ENCODE peak calls at places on chromosomes 13 and 19, in five cellular contexts. One of them, this sample, is unnamed.

GRCh38 chr13:105817011-105817410 is 718.5 kb downstream of the EFNB2 start:
- DNase-seq in stomach: no peak
- DNase-seq in transverse colon: no peak
- DNase-seq in H1: peak; percentile 61
- DNase-seq in suprapubic skin: no peak
- DNase-seq in this sample: no peak

GRCh38 chr19:9075064-9075964 is 11.5 kb upstream of the OR1M1 start:
- DNase-seq in transverse colon: peak; percentile 50
- DNase-seq in stomach: peak; percentile 58
- DNase-seq in H1: peak; percentile 71
- DNase-seq in suprapubic skin: no peak
- DNase-seq in this sample: peak; percentile 30

GRCh38 chr19:8512115-8512967 is 1.6 kb downstream of the ZNF414 start:
- DNase-seq in suprapubic skin: no peak
- DNase-seq in transverse colon: peak; percentile 43
- DNase-seq in stomach: no peak
- DNase-seq in H1: peak; percentile 58
- DNase-seq in this sample: no peak

GRCh38 chr13:39110518-39111097 is 72.4 kb downstream of the NHLRC3 start:
- DNase-seq in suprapubic skin: no peak
- DNase-seq in transverse colon: no peak
- DNase-seq in H1: no peak
- DNase-seq in stomach: no peak
- DNase-seq in this sample: no peak

GRCh38 chr19:47781590-47782318 is 3.3 kb downstream of the SELENOW start:
- DNase-seq in H1: no peak
- DNase-seq in suprapubic skin: no peak
- DNase-seq in stomach: peak; percentile 35
- DNase-seq in transverse colon: no peak
- DNase-seq in this sample: no peak

GRCh38 chr13:21079761-21080730 is 18.7 kb upstream of the LATS2 start:
- DNase-seq in transverse colon: no peak
- DNase-seq in H1: no peak
- DNase-seq in stomach: no peak
- DNase-seq in suprapubic skin: peak; percentile 77
- DNase-seq in this sample: no peak

GRCh38 chr19:45641274-45642105 is 2.3 kb upstream of the EML2 start:
- DNase-seq in suprapubic skin: peak; percentile 94
- DNase-seq in stomach: peak; percentile 95
- DNase-seq in H1: peak; percentile 92
- DNase-seq in transverse colon: peak; percentile 94
- DNase-seq in this sample: no peak

GRCh38 chr19:46697142-46697960 is 19.6 kb downstream of the PRKD2 start:
- DNase-seq in suprapubic skin: peak; percentile 97
- DNase-seq in H1: peak; percentile 96
- DNase-seq in transverse colon: peak; percentile 96
- DNase-seq in stomach: peak; percentile 94
- DNase-seq in this sample: peak; percentile 75

GRCh38 chr13:44779085-44779484 is 203.0 kb upstream of the TSC22D1 start:
- DNase-seq in stomach: no peak
- DNase-seq in suprapubic skin: no peak
- DNase-seq in transverse colon: no peak
- DNase-seq in H1: no peak
- DNase-seq in this sample: no peak

GRCh38 chr13:34035676-34036325 is 217.9 kb downstream of the RFC3 start:
- DNase-seq in H1: no peak
- DNase-seq in transverse colon: no peak
- DNase-seq in stomach: no peak
- DNase-seq in suprapubic skin: no peak
- DNase-seq in this sample: no peak

GRCh38 chr19:30450101-30450500 is 77.9 kb downstream of the ZNF536 start:
- DNase-seq in suprapubic skin: no peak
- DNase-seq in H1: peak; percentile 15
- DNase-seq in stomach: no peak
- DNase-seq in transverse colon: peak; percentile 17
- DNase-seq in this sample: no peak

DNA sequence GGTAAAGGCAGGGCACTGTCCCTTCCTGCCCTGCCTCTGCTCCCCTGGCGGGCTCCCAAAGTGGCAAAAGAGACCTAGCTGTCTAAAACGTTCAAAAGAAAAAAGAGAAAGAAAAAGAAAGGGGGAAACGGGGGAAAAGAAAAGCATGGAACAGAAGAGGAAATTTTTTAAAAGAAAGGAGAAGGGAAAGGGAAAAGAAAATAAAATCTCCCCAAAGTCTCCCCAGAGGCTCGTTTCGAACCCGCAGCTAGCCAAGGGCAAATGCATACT is 37.0 kb upstream of the FLT1 start:
- DNase-seq in stomach: no peak
- DNase-seq in transverse colon: no peak
- DNase-seq in suprapubic skin: no peak
- DNase-seq in H1: no peak
- DNase-seq in this sample: no peak
- H3K4me3 ChIP-seq in stomach: peak overlapping the region; percentile 45
- H3K4me3 ChIP-seq in transverse colon: no peak overlapping the region
- H3K4me3 ChIP-seq in suprapubic skin: peak overlapping the region; percentile 54
- H3K4me3 ChIP-seq in H1: peak overlapping the region; percentile 71
- H3K4me3 ChIP-seq in this sample: peak overlapping the region; percentile 77

GRCh38 chr13:99982021-99982740 is 597 bp downstream of the ZIC2 start:
- DNase-seq in transverse colon: no peak
- DNase-seq in stomach: no peak
- DNase-seq in H1: no peak
- DNase-seq in suprapubic skin: peak; percentile 70
- DNase-seq in this sample: no peak

GRCh38 chr13:99981115-99982020 is at the start of gene ZIC2:
- DNase-seq in transverse colon: no peak
- DNase-seq in suprapubic skin: peak; percentile 70
- DNase-seq in H1: no peak
- DNase-seq in stomach: no peak
- DNase-seq in this sample: no peak

GRCh38 chr13:99978781-99979452 is 2.7 kb upstream of the ZIC2 start:
- DNase-seq in H1: no peak
- DNase-seq in stomach: no peak
- DNase-seq in suprapubic skin: peak; percentile 50
- DNase-seq in transverse colon: no peak
- DNase-seq in this sample: no peak

GRCh38 chr13:99979453-99980200 is 2.0 kb upstream of the ZIC2 start:
- DNase-seq in H1: no peak
- DNase-seq in stomach: peak; percentile 14
- DNase-seq in transverse colon: no peak
- DNase-seq in suprapubic skin: peak; percentile 75
- DNase-seq in this sample: no peak

GRCh38 chr13:99980201-99981114 is 1.1 kb upstream of the ZIC2 start:
- DNase-seq in transverse colon: peak; percentile 69
- DNase-seq in suprapubic skin: peak; percentile 77
- DNase-seq in H1: no peak
- DNase-seq in stomach: peak; percentile 69
- DNase-seq in this sample: no peak
- TF ChIP-seq POLR2AphosphoS5 in transverse colon: no peak
- TF ChIP-seq POLR2AphosphoS5 in suprapubic skin: no peak
- TF ChIP-seq POLR2AphosphoS5 in H1: peak; percentile 28
- TF ChIP-seq POLR2AphosphoS5 in stomach: no peak
- TF ChIP-seq POLR2AphosphoS5 in this sample: peak; percentile 53

GRCh38 chr13:68025604-68026003 is 795.5 kb upstream of the PCDH9 start:
- DNase-seq in stomach: no peak
- DNase-seq in H1: no peak
- DNase-seq in transverse colon: no peak
- DNase-seq in suprapubic skin: no peak
- DNase-seq in this sample: no peak
- H3K4me3 ChIP-seq in stomach: no peak overlapping the region
- H3K4me3 ChIP-seq in H1: no peak overlapping the region
- H3K4me3 ChIP-seq in transverse colon: no peak overlapping the region
- H3K4me3 ChIP-seq in suprapubic skin: no peak overlapping the region
- H3K4me3 ChIP-seq in this sample: no peak overlapping the region

DNA sequence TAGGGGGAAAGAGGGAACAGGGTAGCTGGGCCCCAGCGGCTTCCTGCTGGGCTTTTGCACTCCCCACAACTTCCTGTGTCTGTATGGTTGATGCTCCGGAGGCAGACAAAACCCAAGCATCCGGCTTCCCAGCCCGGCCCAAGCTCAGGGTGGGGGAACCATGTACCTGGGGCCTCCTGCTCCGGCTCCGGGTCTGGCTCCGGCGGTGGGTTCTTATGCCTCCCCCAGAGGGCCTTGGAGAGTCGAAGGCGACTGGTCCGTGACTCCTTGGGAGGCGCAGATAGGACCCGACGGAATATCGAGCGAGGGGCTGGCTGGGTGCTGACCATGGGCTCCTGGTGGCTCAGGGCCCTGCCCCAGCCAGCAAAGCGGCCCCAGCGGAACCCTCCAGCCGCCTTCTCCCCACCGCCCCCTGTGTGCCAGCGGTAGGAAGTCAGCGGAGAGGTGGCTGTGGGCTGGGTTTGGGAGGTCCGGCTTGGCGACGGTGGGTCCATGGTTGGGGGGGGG is 426 bp downstream of the RASAL3 start:
- DNase-seq in suprapubic skin: no peak
- DNase-seq in stomach: peak; percentile 51
- DNase-seq in transverse colon: peak; percentile 64
- DNase-seq in H1: no peak
- DNase-seq in this sample: no peak
- TF ChIP-seq POLR2AphosphoS5 in suprapubic skin: no peak
- TF ChIP-seq POLR2AphosphoS5 in stomach: peak; percentile 29
- TF ChIP-seq POLR2AphosphoS5 in transverse colon: no peak
- TF ChIP-seq POLR2AphosphoS5 in H1: no peak
- TF ChIP-seq POLR2AphosphoS5 in this sample: no peak

GRCh38 chr19:38538793-38539528 is 78.8 kb downstream of the MAP4K1 start:
- DNase-seq in transverse colon: no peak
- DNase-seq in H1: no peak
- DNase-seq in suprapubic skin: no peak
- DNase-seq in stomach: no peak
- DNase-seq in this sample: no peak
- H3K4me3 ChIP-seq in transverse colon: no peak overlapping the region
- H3K4me3 ChIP-seq in H1: no peak overlapping the region
- H3K4me3 ChIP-seq in suprapubic skin: no peak overlapping the region
- H3K4me3 ChIP-seq in stomach: no peak overlapping the region
- H3K4me3 ChIP-seq in this sample: no peak overlapping the region

DNA sequence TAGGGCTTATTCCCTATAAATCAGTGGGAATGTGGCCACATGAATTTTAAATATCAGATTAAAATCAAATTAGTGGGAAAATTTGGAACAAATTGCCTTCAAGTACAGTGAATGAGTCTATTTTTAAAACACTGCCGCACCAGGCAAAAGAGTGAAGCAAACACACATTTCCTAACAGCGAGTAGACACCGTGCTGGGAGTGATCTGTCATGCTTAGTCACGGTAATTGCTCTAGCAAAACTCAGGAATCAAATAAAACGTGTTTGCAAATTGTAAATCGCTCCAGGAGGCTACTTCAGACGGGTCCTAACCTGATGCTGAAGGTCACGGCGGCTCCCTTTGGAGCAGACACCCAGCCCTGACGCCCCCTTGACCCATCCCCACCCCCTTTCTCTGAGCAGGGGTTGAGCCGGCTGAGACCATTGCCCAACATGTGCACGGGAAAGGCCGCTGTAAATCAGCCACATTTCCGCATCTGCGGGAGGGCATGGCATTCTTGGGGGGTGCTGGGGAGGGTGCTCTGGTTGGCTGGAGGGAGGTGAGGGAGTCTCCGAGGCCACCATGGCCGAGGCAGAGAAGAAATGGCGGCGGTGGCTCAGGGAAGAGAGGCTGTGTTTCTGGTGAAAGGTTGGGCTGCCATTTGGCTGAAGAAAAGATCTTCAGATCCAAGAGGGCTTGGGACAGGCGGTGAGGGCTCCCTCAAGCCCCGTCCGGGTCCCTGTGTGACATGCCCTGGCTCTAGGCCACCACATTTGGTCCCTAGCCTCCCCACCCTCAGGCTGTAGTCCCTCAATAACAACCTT is 8.9 kb downstream of the CEBPA start:
- DNase-seq in suprapubic skin: no peak
- DNase-seq in transverse colon: peak; percentile 54
- DNase-seq in H1: no peak
- DNase-seq in stomach: no peak
- DNase-seq in this sample: peak; percentile 35
- TF ChIP-seq POLR2AphosphoS5 in suprapubic skin: no peak
- TF ChIP-seq POLR2AphosphoS5 in transverse colon: peak; percentile 17
- TF ChIP-seq POLR2AphosphoS5 in H1: no peak
- TF ChIP-seq POLR2AphosphoS5 in stomach: no peak
- TF ChIP-seq POLR2AphosphoS5 in this sample: no peak

This sample was measured in SK-N-MC.